ENCODE peak calls at places on chromosomes 2 and 18, in five cellular contexts. Z, B, O, F and R are unnamed samples.
A peak's percentile ranks its signal among the peaks of the same experiment; 100 is the strongest.

GRCh38 chr18:48021273-48021914 is 90.9 kb upstream of the SMAD2 start:
- DNase-seq in F (no peak), O (no peak), Z (no peak), B (no peak), R (no peak)

GRCh38 chr18:31581498-31582197 is 10.0 kb upstream of the TTR start:
- DNase-seq in O (peak; percentile 34), Z (no peak), B (no peak), F (no peak), R (no peak)

GRCh38 chr2:138087761-138088602 is 123.7 kb downstream of the HNMT start:
- DNase-seq in B (no peak), F (no peak), O (no peak), Z (no peak), R (no peak)

GRCh38 chr2:102302458-102302857 is 8.9 kb upstream of the IL1RL1 start:
- DNase-seq in O (no peak), Z (no peak), F (no peak), B (no peak), R (no peak)

GRCh38 chr2:25375371-25375988 is 33.8 kb upstream of the DNMT3A start:
- DNase-seq in Z (no peak), F (no peak), B (no peak), O (no peak), R (no peak)

GRCh38 chr2:129794517-129794916 is 184.9 kb upstream of the RAB6C start:
- DNase-seq in F (no peak), B (no peak), O (no peak), Z (no peak), R (no peak)

GRCh38 chr2:105771841-105772240 is 27.1 kb downstream of the NCK2 start:
- DNase-seq in B (no peak), Z (no peak), F (no peak), O (no peak), R (no peak)

GRCh38 chr2:86046985-86047384 is 58.7 kb downstream of the POLR1A start:
- DNase-seq in O (no peak), Z (no peak), B (no peak), F (no peak), R (no peak)

GRCh38 chr2:6885968-6886367 is 8.4 kb downstream of the RSAD2 start:
- DNase-seq in O (no peak), F (no peak), Z (peak; percentile 68), B (no peak), R (no peak)

GRCh38 chr2:233832869-233833812 is 21.2 kb downstream of the HJURP start:
- DNase-seq in B (no peak), O (peak; percentile 54), Z (no peak), F (peak; percentile 84), R (peak; percentile 7)

GRCh38 chr2:31558401-31559295 is 22.1 kb downstream of the SRD5A2 start:
- DNase-seq in B (no peak), Z (no peak), F (no peak), O (peak; percentile 77), R (no peak)

GRCh38 chr2:146544701-146545100 is 1300.1 kb upstream of the ACVR2A start:
- DNase-seq in O (no peak), B (no peak), Z (no peak), F (no peak), R (no peak)

GRCh38 chr2:210315015-210315807 is at the start of gene MYL1:
- DNase-seq in F (no peak), Z (no peak), B (no peak), O (no peak), R (no peak)

GRCh38 chr2:25421289-25421688 is 79.6 kb upstream of the DNMT3A start:
- DNase-seq in Z (no peak), O (no peak), B (no peak), F (no peak), R (no peak)

GRCh38 chr2:176997074-176997791 is 215.4 kb upstream of the HNRNPA3 start:
- DNase-seq in Z (no peak), B (peak; percentile 64), F (no peak), O (peak; percentile 80), R (peak; percentile 80)

GRCh38 chr2:108945969-108946368 is 43.1 kb downstream of the EDAR start:
- DNase-seq in Z (no peak), O (no peak), B (no peak), F (no peak), R (no peak)

GRCh38 chr2:30990736-30991135 is 147.5 kb downstream of the GALNT14 start:
- DNase-seq in B (no peak), Z (no peak), F (no peak), O (no peak), R (no peak)

GRCh38 chr2:196849895-196850294 is 40.7 kb upstream of the C2orf66 start:
- DNase-seq in B (no peak), Z (no peak), O (peak; percentile 14), F (no peak), R (no peak)

GRCh38 chr18:13511961-13512572 is 214.3 kb downstream of the FAM210A start:
- DNase-seq in B (no peak), F (no peak), Z (no peak), O (no peak), R (no peak)

GRCh38 chr2:179332903-179333302 is 68.3 kb upstream of the SESTD1 start:
- DNase-seq in Z (no peak), F (no peak), O (peak; percentile 61), B (no peak), R (no peak)

GRCh38 chr2:241412144-241412543 is 56.1 kb downstream of the FARP2 start:
- DNase-seq in O (no peak), Z (peak; percentile 19), B (no peak), F (no peak), R (peak; percentile 16)

GRCh38 chr2:157438907-157439791 is 4.7 kb downstream of the CYTIP start:
- DNase-seq in F (no peak), O (no peak), Z (no peak), B (no peak), R (no peak)

GRCh38 chr18:59140287-59140885 is 702 bp downstream of the SEC11C start:
- DNase-seq in F (no peak), Z (peak; percentile 31), B (no peak), O (peak; percentile 32), R (no peak)

GRCh38 chr2:28150994-28151393 is 241.7 kb upstream of the FOSL2 start:
- DNase-seq in F (no peak), B (no peak), Z (no peak), O (no peak), R (no peak)

GRCh38 chr2:6482256-6482655 is 383.5 kb downstream of the CMPK2 start:
- DNase-seq in O (no peak), Z (no peak), F (no peak), B (no peak), R (no peak)

GRCh38 chr2:196487426-196487825 is 152.1 kb upstream of the CCDC150 start:
- DNase-seq in O (no peak), B (no peak), Z (no peak), F (no peak), R (no peak)

GRCh38 chr2:20446280-20446916 is 476 bp upstream of the RHOB start:
- DNase-seq in Z (no peak), O (no peak), F (no peak), B (no peak), R (no peak)

GRCh38 chr2:217054791-217055190 is 194.9 kb upstream of the TNP1 start:
- DNase-seq in F (no peak), Z (no peak), B (no peak), O (no peak), R (no peak)

GRCh38 chr2:126406267-126406666 is 249.7 kb upstream of the GYPC start:
- DNase-seq in F (no peak), B (no peak), O (no peak), Z (no peak), R (no peak)

GRCh38 chr18:49609416-49610284 is 47.8 kb downstream of the LIPG start:
- DNase-seq in F (no peak), B (no peak), O (no peak), Z (no peak), R (peak; percentile 6)

GRCh38 chr2:170144758-170145157 is 33.2 kb upstream of the MYO3B start:
- DNase-seq in Z (no peak), O (no peak), F (no peak), B (no peak), R (no peak)

GRCh38 chr2:78009289-78009688 is 487.1 kb upstream of the LRRTM4 start:
- DNase-seq in B (no peak), O (no peak), F (no peak), Z (no peak), R (no peak)

GRCh38 chr18:10463741-10464140 is 9.3 kb downstream of the APCDD1 start:
- DNase-seq in F (no peak), Z (no peak), O (no peak), B (no peak), R (no peak)

GRCh38 chr2:96325884-96326255 is 753 bp downstream of the ITPRIPL1 start:
- DNase-seq in B (no peak), F (no peak), O (no peak), Z (no peak), R (no peak)

GRCh38 chr2:10441966-10442365 is 6.2 kb downstream of the ODC1 start:
- DNase-seq in Z (no peak), F (no peak), B (no peak), O (no peak), R (no peak)

GRCh38 chr2:188142636-188143035 is 149.0 kb upstream of the GULP1 start:
- DNase-seq in B (no peak), Z (no peak), F (no peak), O (no peak), R (no peak)

GRCh38 chr2:29367986-29368677 is 252.9 kb downstream of the CLIP4 start:
- DNase-seq in O (no peak), B (no peak), Z (no peak), F (no peak), R (no peak)

GRCh38 chr2:90645-91312 is 44.5 kb upstream of the FAM110C start:
- DNase-seq in B (no peak), Z (no peak), O (no peak), F (no peak), R (no peak)
- TF ChIP-seq SRF in B (no peak), Z (no peak), O (no peak), F (no peak), R (no peak)

GRCh38 chr2:12510070-12510469 is 206.7 kb upstream of the TRIB2 start:
- DNase-seq in F (no peak), Z (no peak), O (no peak), B (no peak), R (no peak)
- TF ChIP-seq SRF in F (no peak), Z (no peak), O (no peak), B (no peak), R (no peak)

DNA sequence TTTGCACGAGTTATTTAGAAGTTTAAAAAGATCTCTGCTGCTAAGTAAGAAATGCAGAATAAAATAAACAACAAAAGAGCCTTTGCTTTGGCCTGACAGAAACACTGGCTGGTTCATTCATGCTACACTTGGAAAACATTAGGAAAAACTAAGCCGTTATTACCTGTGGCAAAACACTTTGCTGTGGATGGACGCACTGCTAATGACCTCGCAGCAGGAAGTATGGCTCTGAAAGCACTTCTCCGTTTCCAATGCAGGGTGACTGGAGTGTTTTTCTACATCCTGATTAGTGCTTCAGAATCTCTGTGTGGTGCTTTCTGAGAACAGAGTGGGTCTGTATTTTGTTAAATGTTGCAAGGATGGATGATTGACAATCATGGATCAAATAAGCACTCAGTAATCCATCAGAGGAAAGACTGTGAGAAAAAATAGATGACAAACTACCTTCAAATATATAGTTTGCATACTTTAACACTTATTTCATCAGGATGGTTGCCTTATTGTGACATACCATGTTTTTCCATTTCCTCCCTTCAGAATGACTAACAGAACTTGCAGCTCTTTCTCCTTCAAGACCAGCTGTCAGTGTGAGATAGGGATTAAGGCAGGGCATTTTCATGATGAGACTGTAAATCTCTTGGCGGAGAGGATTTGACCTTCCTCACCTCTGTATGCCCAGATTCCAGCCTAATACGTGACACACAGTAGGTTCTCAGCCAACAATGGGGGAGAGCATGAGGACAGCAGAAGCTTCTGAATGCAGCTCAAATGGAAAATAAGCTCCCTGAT is 38.0 kb downstream of the LINC00305 start:
- DNase-seq in Z (no peak), O (no peak), F (no peak), B (no peak), R (no peak)
- TF ChIP-seq SRF in Z (no peak), O (no peak), F (no peak), B (no peak), R (no peak)

GRCh38 chr2:39603436-39603835 is 62.3 kb upstream of the TMEM178A start:
- DNase-seq in Z (no peak), B (no peak), F (no peak), O (no peak), R (no peak)
- TF ChIP-seq SRF in Z (no peak), B (no peak), F (no peak), O (no peak), R (no peak)